ENCODE peak calls at places on chromosomes 11 and 22, in six cellular contexts. E, H, Z, L, G and D are unnamed samples.

GRCh38 chr11:65546217-65546958 is 11.8 kb downstream of the LTBP3 start:
- DNase-seq in E (peak), H (no peak), Z (peak), L (peak), G (no peak), D (no peak)

GRCh38 chr11:1402355-1402754 is 12.6 kb downstream of the BRSK2 start:
- DNase-seq in E (peak), H (no peak), Z (no peak), L (no peak), G (no peak), D (no peak)

GRCh38 chr11:123219066-123219697 is 24.1 kb upstream of the CLMP start:
- DNase-seq in E (no peak), H (no peak), Z (no peak), L (no peak), G (no peak), D (no peak)

GRCh38 chr11:20238712-20239111 is 78.4 kb upstream of the DBX1 start:
- DNase-seq in E (no peak), H (no peak), Z (no peak), L (no peak), G (no peak), D (no peak)

GRCh38 chr11:97965849-97966646 is 1054.7 kb upstream of the CNTN5 start:
- DNase-seq in E (no peak), H (peak), Z (peak), L (no peak), G (peak), D (peak)

GRCh38 chr11:34052608-34053160 is 1.2 kb downstream of the CAPRIN1 start:
- DNase-seq in E (no peak), H (no peak), Z (peak), L (peak), G (no peak), D (no peak)

GRCh38 chr22:22942511-22943329 is 55.1 kb downstream of the IGLL5 start:
- DNase-seq in E (peak), H (no peak), Z (peak), L (peak), G (peak), D (peak)

GRCh38 chr11:2196970-2197770 is 25.6 kb upstream of the TH start:
- DNase-seq in E (peak), H (no peak), Z (peak), L (peak), G (peak), D (no peak)

GRCh38 chr22:39215430-39216142 is 29.2 kb downstream of the PDGFB start:
- DNase-seq in E (no peak), H (no peak), Z (no peak), L (no peak), G (no peak), D (no peak)
- TF ChIP-seq CTCF in E (no peak), H (peak), Z (no peak), L (peak), G (peak), D (peak)

DNA sequence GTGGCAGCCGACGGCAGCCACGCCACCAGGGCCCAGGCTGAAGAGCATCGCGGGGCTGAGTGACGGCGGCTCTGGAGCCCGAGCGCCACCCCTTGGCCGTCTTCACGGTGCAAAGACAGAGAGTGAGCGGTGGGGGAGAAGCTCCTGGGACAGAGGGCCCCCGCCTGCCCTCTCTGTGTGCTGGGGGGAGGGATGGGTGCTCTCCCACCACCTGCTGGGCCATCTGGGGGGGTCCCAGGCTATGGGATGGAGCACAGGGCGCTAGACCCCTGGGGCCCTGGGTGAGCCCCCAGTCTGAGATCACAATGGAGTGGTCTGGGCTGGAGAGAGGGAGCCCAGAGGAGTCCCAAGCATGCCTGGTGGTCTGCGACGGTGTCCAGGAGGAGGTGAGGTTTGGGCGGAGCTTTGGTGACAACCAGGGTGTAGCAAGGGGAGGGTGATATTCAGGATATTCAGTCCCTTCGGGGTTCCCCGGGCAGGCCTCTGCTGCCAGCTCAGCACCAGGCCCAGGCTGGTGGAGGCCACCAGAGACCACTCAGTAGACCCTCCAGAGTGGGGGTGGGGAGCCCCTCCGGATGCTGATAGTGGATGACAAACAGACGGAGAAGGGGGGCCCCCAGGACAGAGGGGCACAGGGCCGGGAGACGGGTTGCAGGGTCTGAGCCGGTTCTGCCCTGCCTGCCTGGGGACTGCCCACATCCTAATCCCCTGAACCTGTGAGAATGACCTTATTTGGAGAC is 78.1 kb upstream of the PRR5 start:
- DNase-seq in E (peak), H (no peak), Z (no peak), L (no peak), G (peak), D (no peak)
- H3K4me3 ChIP-seq in E (no peak), H (no peak), Z (no peak), L (no peak), G (no peak), D (no peak)

GRCh38 chr11:43245471-43245870 is 66.3 kb upstream of the API5 start:
- DNase-seq in E (no peak), H (no peak), Z (no peak), L (no peak), G (no peak), D (no peak)

GRCh38 chr11:43250309-43250708 is 61.5 kb upstream of the API5 start:
- DNase-seq in E (no peak), H (no peak), Z (no peak), L (no peak), G (no peak), D (no peak)
- TF ChIP-seq CTCF in E (no peak), H (no peak), Z (no peak), L (no peak), G (no peak), D (no peak)

GRCh38 chr11:131644204-131644603 is 273.8 kb downstream of the NTM start:
- DNase-seq in E (no peak), H (no peak), Z (no peak), L (no peak), G (no peak), D (no peak)
- H3K4me3 ChIP-seq in E (no peak), H (no peak), Z (no peak), L (no peak), G (no peak), D (no peak)

GRCh38 chr11:94546886-94547285 is 3.2 kb downstream of the FUT4 start:
- DNase-seq in E (no peak), H (no peak), Z (peak), L (no peak), G (no peak), D (no peak)
- TF ChIP-seq CTCF in E (no peak), H (no peak), Z (no peak), L (no peak), G (no peak), D (no peak)

DNA sequence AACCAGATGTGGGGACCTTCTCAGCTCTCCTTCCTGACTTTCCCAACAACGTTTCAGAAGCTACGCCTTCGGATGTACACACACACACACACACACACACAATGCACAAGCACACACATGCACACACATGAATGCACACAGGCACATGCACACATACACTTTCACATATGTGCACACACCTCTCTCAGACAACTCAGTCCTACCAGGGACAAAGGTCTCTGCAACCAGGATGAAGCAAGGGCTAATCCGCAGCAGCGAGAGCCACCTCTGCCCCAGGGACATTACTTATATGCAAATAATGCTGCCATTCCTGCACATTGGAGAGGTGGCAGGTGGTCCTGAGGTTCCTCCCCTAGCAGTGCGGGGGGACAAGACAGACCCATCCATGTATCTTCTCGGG is 27.4 kb upstream of the LINC01488 start:
- DNase-seq in E (no peak), H (no peak), Z (no peak), L (no peak), G (no peak), D (no peak)
- H3K4me3 ChIP-seq in E (no peak), H (no peak), Z (no peak), L (no peak), G (no peak), D (no peak)

DNA sequence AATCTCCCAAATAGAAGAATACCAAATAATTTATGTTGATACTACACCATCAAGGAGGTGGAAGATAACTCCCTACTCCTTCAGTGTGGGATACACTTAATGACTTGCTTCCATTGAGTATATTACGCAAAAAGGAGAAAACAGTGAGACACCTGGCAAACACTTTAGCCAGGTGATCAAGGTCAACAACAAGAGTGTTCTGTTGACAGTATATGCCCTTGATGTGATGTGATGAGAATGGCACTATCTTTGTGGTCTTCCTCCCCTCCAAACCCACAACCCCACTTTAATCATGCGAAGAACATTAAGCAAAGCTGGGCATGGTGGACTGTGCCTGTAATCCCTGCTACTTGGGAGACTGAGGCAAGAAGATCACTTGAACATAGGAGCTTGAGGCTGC is 26.0 kb downstream of the MAPK1 start:
- DNase-seq in E (no peak), H (no peak), Z (no peak), L (no peak), G (no peak), D (no peak)
- TF ChIP-seq CTCF in E (no peak), H (no peak), Z (no peak), L (no peak), G (no peak), D (no peak)

DNA sequence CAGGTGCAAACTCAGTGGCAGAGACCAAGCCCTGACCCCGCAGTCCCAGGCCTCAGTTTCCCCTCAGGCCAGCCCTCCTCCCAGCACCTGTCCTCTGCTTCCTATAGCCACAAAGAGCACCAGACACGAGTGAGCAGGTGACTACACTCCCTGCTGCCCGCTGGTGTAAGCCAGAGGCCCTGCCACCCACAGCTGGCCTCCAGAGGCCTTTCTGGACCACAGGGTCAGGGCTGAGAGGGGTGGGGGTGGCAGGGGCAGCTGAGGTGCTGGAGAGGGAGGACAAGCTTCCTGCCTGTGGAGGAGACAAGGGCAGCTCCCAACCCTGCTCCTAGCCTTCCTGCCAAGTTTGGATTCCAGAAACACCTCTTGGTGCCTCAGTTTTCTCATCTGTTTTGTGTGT is 31.3 kb upstream of the WNT7B start:
- DNase-seq in E (no peak), H (no peak), Z (no peak), L (no peak), G (no peak), D (no peak)
- H3K4me3 ChIP-seq in E (no peak), H (no peak), Z (no peak), L (no peak), G (no peak), D (no peak)